ENCODE peak calls at places on chromosomes 2 and 18, in nine cellular contexts. Q is endothelial cell of umbilical vein, F is sigmoid colon, R is upper lobe of left lung, W is prostate gland, D is K562, O is HepG2, P is transverse colon, V is stomach. X is an unnamed sample.

GRCh38 chr2:47225061-47225783 is 70.1 kb upstream of the STPG4 start:
- DNase-seq in Q (peak; percentile 88), F (peak; percentile 76), R (no peak), W (no peak), D (peak; percentile 63), O (peak; percentile 97), P (peak; percentile 59), V (peak; percentile 47), X (no peak)

GRCh38 chr2:26086155-26086634 is 52.3 kb downstream of the RAB10 start:
- DNase-seq in Q (peak; percentile 59), F (no peak), R (no peak), W (no peak), D (no peak), O (no peak), P (no peak), V (no peak), X (no peak)

GRCh38 chr2:949894-950626 is 589 bp upstream of the SNTG2 start:
- DNase-seq in Q (no peak), F (no peak), R (peak; percentile 71), W (no peak), D (no peak), O (no peak), P (no peak), V (no peak), X (no peak)

GRCh38 chr2:174344716-174345472 is 10.1 kb downstream of the SP9 start:
- DNase-seq in Q (peak; percentile 57), F (no peak), R (no peak), W (no peak), D (no peak), O (peak; percentile 51), P (no peak), V (no peak), X (no peak)

GRCh38 chr2:78766459-78766858 is 259.0 kb upstream of the REG3G start:
- DNase-seq in Q (no peak), F (no peak), R (no peak), W (no peak), D (no peak), O (no peak), P (no peak), V (no peak), X (no peak)

GRCh38 chr2:230765611-230766300 is 53.1 kb downstream of the CAB39 start:
- DNase-seq in Q (peak; percentile 91), F (no peak), R (no peak), W (no peak), D (no peak), O (no peak), P (no peak), V (no peak), X (no peak)

GRCh38 chr2:164523026-164523425 is 98.3 kb downstream of the GRB14 start:
- DNase-seq in Q (no peak), F (no peak), R (no peak), W (no peak), D (no peak), O (no peak), P (no peak), V (no peak), X (no peak)

GRCh38 chr18:33560686-33561370 is 17.2 kb upstream of the ASXL3 start:
- DNase-seq in Q (no peak), F (no peak), R (no peak), W (no peak), D (no peak), O (peak; percentile 7), P (no peak), V (no peak), X (no peak)

GRCh38 chr2:156589381-156590079 is 153.4 kb downstream of the GPD2 start:
- DNase-seq in Q (peak; percentile 60), F (no peak), R (no peak), W (peak; percentile 11), D (no peak), O (peak; percentile 31), P (peak; percentile 12), V (peak; percentile 31), X (no peak)

GRCh38 chr18:23529597-23529996 is 26.3 kb downstream of the RMC1 start:
- DNase-seq in Q (peak; percentile 28), F (no peak), R (no peak), W (no peak), D (peak; percentile 71), O (no peak), P (no peak), V (no peak), X (no peak)

GRCh38 chr2:241827394-241827793 is 18.4 kb downstream of the NEU4 start:
- DNase-seq in Q (no peak), F (no peak), R (no peak), W (no peak), D (no peak), O (no peak), P (no peak), V (no peak), X (no peak)
- TF ChIP-seq POLR2AphosphoS5 in Q (no peak), F (no peak), R (no peak), W (no peak), D (no peak), O (no peak), P (no peak), V (no peak), X (no peak)

GRCh38 chr2:159712194-159712928 is at the start of gene MARCHF7:
- DNase-seq in Q (peak; percentile 96), F (peak; percentile 98), R (peak; percentile 99), W (peak; percentile 94), D (peak; percentile 97), O (peak; percentile 95), P (peak; percentile 98), V (peak; percentile 97), X (peak; percentile 94)

GRCh38 chr2:159712929-159713575 is 746 bp downstream of the MARCHF7 start:
- DNase-seq in Q (no peak), F (no peak), R (no peak), W (no peak), D (no peak), O (peak; percentile 9), P (no peak), V (no peak), X (peak; percentile 7)

GRCh38 chr2:159715451-159715850 is 3.1 kb downstream of the MARCHF7 start:
- DNase-seq in Q (no peak), F (no peak), R (no peak), W (no peak), D (no peak), O (no peak), P (no peak), V (no peak), X (no peak)

GRCh38 chr2:159713691-159714585 is 1.6 kb downstream of the MARCHF7 start:
- DNase-seq in Q (peak; percentile 56), F (no peak), R (no peak), W (no peak), D (peak; percentile 30), O (peak; percentile 10), P (no peak), V (no peak), X (no peak)

GRCh38 chr2:159714586-159714930 is 2.3 kb downstream of the MARCHF7 start:
- DNase-seq in Q (no peak), F (no peak), R (no peak), W (no peak), D (no peak), O (no peak), P (no peak), V (no peak), X (no peak)
- TF ChIP-seq POLR2AphosphoS5 in Q (no peak), F (no peak), R (no peak), W (no peak), D (no peak), O (no peak), P (no peak), V (no peak), X (no peak)

GRCh38 chr2:138319616-138320015 is 182.0 kb upstream of the SPOPL start:
- DNase-seq in Q (no peak), F (no peak), R (no peak), W (no peak), D (no peak), O (no peak), P (no peak), V (no peak), X (no peak)

GRCh38 chr2:138327967-138328366 is 173.6 kb upstream of the SPOPL start:
- DNase-seq in Q (no peak), F (no peak), R (no peak), W (no peak), D (no peak), O (no peak), P (no peak), V (no peak), X (no peak)

GRCh38 chr2:138324068-138324771 is 177.3 kb upstream of the SPOPL start:
- DNase-seq in Q (no peak), F (no peak), R (no peak), W (no peak), D (no peak), O (peak; percentile 7), P (no peak), V (no peak), X (no peak)

GRCh38 chr2:138321458-138321857 is 180.1 kb upstream of the SPOPL start:
- DNase-seq in Q (no peak), F (no peak), R (no peak), W (no peak), D (no peak), O (no peak), P (no peak), V (no peak), X (no peak)

GRCh38 chr2:138323382-138324067 is 178.0 kb upstream of the SPOPL start:
- DNase-seq in Q (no peak), F (no peak), R (no peak), W (no peak), D (no peak), O (no peak), P (no peak), V (no peak), X (no peak)
- TF ChIP-seq POLR2AphosphoS5 in Q (no peak), F (no peak), R (no peak), W (no peak), D (no peak), O (no peak), P (no peak), V (no peak), X (no peak)

GRCh38 chr2:216695401-216695821 is at the start of gene IGFBP5:
- DNase-seq in Q (peak; percentile 11), F (peak; percentile 98), R (no peak), W (peak; percentile 86), D (peak; percentile 14), O (no peak), P (peak; percentile 75), V (peak; percentile 89), X (no peak)
- TF ChIP-seq POLR2AphosphoS5 in Q (no peak), F (peak; percentile 98), R (no peak), W (peak; percentile 61), D (no peak), O (no peak), P (peak; percentile 93), V (peak; percentile 90), X (no peak)

X was measured in GM12891.